ENCODE peak calls at places on chromosomes 6 and 20, in five cellular contexts. One of them, this sample, is unnamed.

GRCh38 chr6:89597988-89598387 is 40.6 kb downstream of the LYRM2 start:
- DNase-seq in NCI-H1105: no peak
- DNase-seq in omental fat pad: no peak
- DNase-seq in mesendoderm: peak; percentile 90
- DNase-seq in Right ventricle myocardium superior: no peak
- DNase-seq in this sample: no peak

GRCh38 chr6:102197211-102197610 is 803.7 kb downstream of the GRIK2 start:
- DNase-seq in omental fat pad: no peak
- DNase-seq in Right ventricle myocardium superior: no peak
- DNase-seq in mesendoderm: peak; percentile 60
- DNase-seq in NCI-H1105: no peak
- DNase-seq in this sample: no peak

GRCh38 chr6:36825996-36826395 is 13.2 kb downstream of the CPNE5 start:
- DNase-seq in Right ventricle myocardium superior: no peak
- DNase-seq in NCI-H1105: no peak
- DNase-seq in omental fat pad: no peak
- DNase-seq in mesendoderm: no peak
- DNase-seq in this sample: no peak

GRCh38 chr6:64777941-64778785 is 928.9 kb downstream of the EYS start:
- DNase-seq in Right ventricle myocardium superior: no peak
- DNase-seq in mesendoderm: no peak
- DNase-seq in omental fat pad: no peak
- DNase-seq in NCI-H1105: no peak
- DNase-seq in this sample: no peak

GRCh38 chr20:18587665-18588553 is at the start of gene DTD1:
- DNase-seq in Right ventricle myocardium superior: peak; percentile 97
- DNase-seq in mesendoderm: peak; percentile 90
- DNase-seq in NCI-H1105: peak; percentile 80
- DNase-seq in omental fat pad: peak; percentile 94
- DNase-seq in this sample: peak; percentile 83

GRCh38 chr6:81067057-81067456 is 685.4 kb downstream of the TENT5A start:
- DNase-seq in NCI-H1105: no peak
- DNase-seq in Right ventricle myocardium superior: no peak
- DNase-seq in omental fat pad: no peak
- DNase-seq in mesendoderm: no peak
- DNase-seq in this sample: no peak

GRCh38 chr6:129353067-129353466 is 356.9 kb downstream of the ARHGAP18 start:
- DNase-seq in Right ventricle myocardium superior: peak; percentile 56
- DNase-seq in mesendoderm: no peak
- DNase-seq in NCI-H1105: no peak
- DNase-seq in omental fat pad: no peak
- DNase-seq in this sample: no peak

GRCh38 chr6:133641111-133641510 is 247.8 kb upstream of the TCF21 start:
- DNase-seq in NCI-H1105: no peak
- DNase-seq in mesendoderm: no peak
- DNase-seq in omental fat pad: no peak
- DNase-seq in Right ventricle myocardium superior: no peak
- DNase-seq in this sample: no peak

GRCh38 chr20:31934968-31935764 is 16.7 kb downstream of the PDRG1 start:
- DNase-seq in Right ventricle myocardium superior: no peak
- DNase-seq in omental fat pad: no peak
- DNase-seq in mesendoderm: peak; percentile 78
- DNase-seq in NCI-H1105: no peak
- DNase-seq in this sample: no peak

GRCh38 chr6:5394280-5394679 is 133.0 kb downstream of the FARS2 start:
- DNase-seq in omental fat pad: no peak
- DNase-seq in Right ventricle myocardium superior: no peak
- DNase-seq in NCI-H1105: no peak
- DNase-seq in mesendoderm: no peak
- DNase-seq in this sample: no peak

GRCh38 chr6:136609878-136610706 is 59.9 kb upstream of the MAP7 start:
- DNase-seq in omental fat pad: no peak
- DNase-seq in NCI-H1105: no peak
- DNase-seq in mesendoderm: peak; percentile 87
- DNase-seq in Right ventricle myocardium superior: no peak
- DNase-seq in this sample: peak; percentile 35

GRCh38 chr20:571754-572331 is 28.3 kb upstream of the CSNK2A1 start:
- DNase-seq in NCI-H1105: no peak
- DNase-seq in mesendoderm: peak; percentile 85
- DNase-seq in omental fat pad: no peak
- DNase-seq in Right ventricle myocardium superior: peak; percentile 89
- DNase-seq in this sample: peak; percentile 55

GRCh38 chr20:36344517-36345132 is 38.5 kb downstream of the DLGAP4 start:
- DNase-seq in omental fat pad: no peak
- DNase-seq in Right ventricle myocardium superior: no peak
- DNase-seq in NCI-H1105: no peak
- DNase-seq in mesendoderm: peak; percentile 87
- DNase-seq in this sample: no peak

GRCh38 chr20:25230177-25230831 is 17.6 kb upstream of the PYGB start:
- DNase-seq in omental fat pad: no peak
- DNase-seq in NCI-H1105: no peak
- DNase-seq in Right ventricle myocardium superior: no peak
- DNase-seq in mesendoderm: no peak
- DNase-seq in this sample: no peak

GRCh38 chr20:38001173-38001875 is 31.9 kb downstream of the TTI1 start:
- DNase-seq in mesendoderm: no peak
- DNase-seq in Right ventricle myocardium superior: no peak
- DNase-seq in omental fat pad: no peak
- DNase-seq in NCI-H1105: no peak
- DNase-seq in this sample: no peak

GRCh38 chr6:37580164-37580955 is 80.7 kb upstream of the CCDC167 start:
- DNase-seq in mesendoderm: no peak
- DNase-seq in Right ventricle myocardium superior: no peak
- DNase-seq in omental fat pad: no peak
- DNase-seq in NCI-H1105: no peak
- DNase-seq in this sample: no peak

GRCh38 chr6:121886223-121886830 is 450.9 kb downstream of the GJA1 start:
- DNase-seq in NCI-H1105: no peak
- DNase-seq in omental fat pad: no peak
- DNase-seq in Right ventricle myocardium superior: no peak
- DNase-seq in mesendoderm: no peak
- DNase-seq in this sample: no peak

GRCh38 chr6:100664274-100665040 is 199.7 kb upstream of the SIM1 start:
- DNase-seq in mesendoderm: peak; percentile 17
- DNase-seq in NCI-H1105: no peak
- DNase-seq in omental fat pad: no peak
- DNase-seq in Right ventricle myocardium superior: no peak
- DNase-seq in this sample: no peak

GRCh38 chr20:50153500-50154377 is at the start of gene PEDS1:
- DNase-seq in omental fat pad: no peak
- DNase-seq in Right ventricle myocardium superior: peak; percentile 96
- DNase-seq in mesendoderm: peak; percentile 94
- DNase-seq in NCI-H1105: peak; percentile 90
- DNase-seq in this sample: peak; percentile 86

GRCh38 chr6:89047473-89047872 is 33.1 kb upstream of the PNRC1 start:
- DNase-seq in NCI-H1105: no peak
- DNase-seq in omental fat pad: no peak
- DNase-seq in Right ventricle myocardium superior: no peak
- DNase-seq in mesendoderm: no peak
- DNase-seq in this sample: no peak

GRCh38 chr20:41205313-41205712 is 68.0 kb downstream of the PLCG1 start:
- DNase-seq in omental fat pad: no peak
- DNase-seq in mesendoderm: no peak
- DNase-seq in Right ventricle myocardium superior: no peak
- DNase-seq in NCI-H1105: no peak
- DNase-seq in this sample: no peak

GRCh38 chr20:56001106-56001785 is 4.1 kb downstream of the CBLN4 start:
- DNase-seq in Right ventricle myocardium superior: no peak
- DNase-seq in NCI-H1105: no peak
- DNase-seq in omental fat pad: no peak
- DNase-seq in mesendoderm: no peak
- DNase-seq in this sample: no peak

GRCh38 chr6:166683477-166683876 is 56.4 kb upstream of the RPS6KA2 start:
- DNase-seq in NCI-H1105: no peak
- DNase-seq in omental fat pad: no peak
- DNase-seq in mesendoderm: no peak
- DNase-seq in Right ventricle myocardium superior: no peak
- DNase-seq in this sample: no peak

GRCh38 chr20:43948455-43948854 is 33.8 kb downstream of the TOX2 start:
- DNase-seq in NCI-H1105: no peak
- DNase-seq in omental fat pad: no peak
- DNase-seq in mesendoderm: no peak
- DNase-seq in Right ventricle myocardium superior: no peak
- DNase-seq in this sample: no peak

GRCh38 chr6:128803911-128804310 is 79.0 kb upstream of the LAMA2 start:
- DNase-seq in omental fat pad: no peak
- DNase-seq in NCI-H1105: no peak
- DNase-seq in mesendoderm: no peak
- DNase-seq in Right ventricle myocardium superior: no peak
- DNase-seq in this sample: no peak

GRCh38 chr6:144334150-144334708 is 49.1 kb downstream of the UTRN start:
- DNase-seq in mesendoderm: no peak
- DNase-seq in NCI-H1105: peak; percentile 65
- DNase-seq in omental fat pad: no peak
- DNase-seq in Right ventricle myocardium superior: no peak
- DNase-seq in this sample: no peak

GRCh38 chr6:72382602-72383529 is 239.0 kb upstream of the KCNQ5 start:
- DNase-seq in NCI-H1105: no peak
- DNase-seq in Right ventricle myocardium superior: no peak
- DNase-seq in omental fat pad: no peak
- DNase-seq in mesendoderm: peak; percentile 31
- DNase-seq in this sample: no peak

GRCh38 chr6:50815436-50816114 is 3.1 kb upstream of the TFAP2B start:
- DNase-seq in omental fat pad: no peak
- DNase-seq in mesendoderm: no peak
- DNase-seq in NCI-H1105: no peak
- DNase-seq in Right ventricle myocardium superior: no peak
- DNase-seq in this sample: no peak

GRCh38 chr6:1382331-1382882 is 7.0 kb upstream of the FOXF2 start:
- DNase-seq in NCI-H1105: no peak
- DNase-seq in mesendoderm: peak; percentile 69
- DNase-seq in Right ventricle myocardium superior: no peak
- DNase-seq in omental fat pad: no peak
- DNase-seq in this sample: no peak

GRCh38 chr6:88177961-88178464 is 11.9 kb upstream of the CNR1 start:
- DNase-seq in omental fat pad: no peak
- DNase-seq in NCI-H1105: no peak
- DNase-seq in Right ventricle myocardium superior: no peak
- DNase-seq in mesendoderm: peak; percentile 29
- DNase-seq in this sample: no peak

GRCh38 chr6:37432916-37433656 is at the start of gene CMTR1:
- DNase-seq in omental fat pad: peak; percentile 85
- DNase-seq in NCI-H1105: peak; percentile 89
- DNase-seq in mesendoderm: peak; percentile 94
- DNase-seq in Right ventricle myocardium superior: peak; percentile 97
- DNase-seq in this sample: peak; percentile 93

GRCh38 chr6:108559884-108560462 is 744 bp upstream of the FOXO3 start:
- DNase-seq in omental fat pad: no peak
- DNase-seq in mesendoderm: peak; percentile 96
- DNase-seq in NCI-H1105: peak; percentile 77
- DNase-seq in Right ventricle myocardium superior: no peak
- DNase-seq in this sample: peak; percentile 78

GRCh38 chr6:13012977-13013680 is 296.6 kb downstream of the PHACTR1 start:
- DNase-seq in mesendoderm: peak; percentile 72
- DNase-seq in Right ventricle myocardium superior: peak; percentile 81
- DNase-seq in omental fat pad: no peak
- DNase-seq in NCI-H1105: peak; percentile 42
- DNase-seq in this sample: no peak

GRCh38 chr6:168678588-168678987 is 237.6 kb downstream of the SMOC2 start:
- DNase-seq in Right ventricle myocardium superior: peak; percentile 7
- DNase-seq in NCI-H1105: no peak
- DNase-seq in omental fat pad: no peak
- DNase-seq in mesendoderm: no peak
- DNase-seq in this sample: no peak

GRCh38 chr6:134521116-134521501 is 203.2 kb upstream of the SGK1 start:
- DNase-seq in omental fat pad: no peak
- DNase-seq in NCI-H1105: no peak
- DNase-seq in mesendoderm: no peak
- DNase-seq in Right ventricle myocardium superior: no peak
- DNase-seq in this sample: no peak

GRCh38 chr6:73695619-73696421 is at the start of gene CD109:
- DNase-seq in Right ventricle myocardium superior: peak; percentile 56
- DNase-seq in mesendoderm: peak; percentile 79
- DNase-seq in omental fat pad: no peak
- DNase-seq in NCI-H1105: peak; percentile 52
- DNase-seq in this sample: no peak